ENCODE peak calls at places on chromosomes 13 and 19, in ten cellular contexts. K, P, M, E, S, N, J, R, L and G are unnamed samples.

GRCh38 chr13:49140910-49141611 is 79.1 kb upstream of the MLNR start:
- DNase-seq in P (no peak), J (no peak), L (no peak), E (no peak), S (no peak), R (no peak), K (no peak), M (no peak), N (no peak), G (no peak)

GRCh38 chr19:38788478-38789243 is at the start of gene LGALS7B:
- DNase-seq in P (no peak), R (no peak), L (no peak), E (no peak), M (no peak), N (no peak), K (no peak), S (no peak), J (peak), G (no peak)

GRCh38 chr13:80341771-80342271 is 895 bp upstream of the SPRY2 start:
- DNase-seq in L (no peak), P (peak), M (peak), S (no peak), R (peak), N (peak), J (peak), E (peak), K (peak), G (peak)

GRCh38 chr19:34959021-34959420 is 5.0 kb downstream of the ZNF792 start:
- DNase-seq in M (no peak), K (no peak), R (no peak), P (no peak), E (no peak), L (no peak), N (no peak), S (no peak), J (no peak), G (no peak)

GRCh38 chr13:51328488-51328887 is 11.0 kb upstream of the SERPINE3 start:
- DNase-seq in N (no peak), R (no peak), L (no peak), P (no peak), J (peak), E (no peak), S (no peak), K (no peak), M (no peak), G (no peak)

GRCh38 chr13:29961036-29961685 is 110.7 kb upstream of the UBL3 start:
- DNase-seq in L (no peak), N (no peak), S (no peak), K (no peak), M (no peak), E (no peak), J (no peak), R (no peak), P (no peak), G (no peak)

GRCh38 chr13:113822266-113822665 is 41.6 kb downstream of the GAS6 start:
- DNase-seq in L (no peak), N (no peak), E (no peak), S (no peak), K (no peak), R (no peak), M (no peak), J (no peak), P (no peak), G (no peak)

GRCh38 chr13:85497652-85498051 is 301.6 kb downstream of the SLITRK6 start:
- DNase-seq in P (no peak), N (no peak), J (no peak), E (no peak), S (peak), L (peak), R (no peak), M (no peak), K (no peak), G (no peak)